ENCODE peak calls at places on chromosome 18, in four cellular contexts. One of them, this sample, is unnamed. For H3K4me1, the result is how much of the 10 kb centered on the place peaks cover.

GRCh38 chr18:13278231-13278630 is 59.7 kb downstream of the LDLRAD4 start:
- DNase-seq in H1: no peak
- DNase-seq in HepG2: no peak
- DNase-seq in GM12878: no peak
- DNase-seq in this sample: no peak

GRCh38 chr18:11963991-11964484 is 17.3 kb upstream of the IMPA2 start:
- DNase-seq in GM12878: no peak
- DNase-seq in H1: no peak
- DNase-seq in HepG2: no peak
- DNase-seq in this sample: no peak

GRCh38 chr18:37566479-37567060 is 972 bp upstream of the CELF4 start:
- DNase-seq in HepG2: no peak
- DNase-seq in GM12878: no peak
- DNase-seq in H1: no peak
- DNase-seq in this sample: no peak

GRCh38 chr18:7728297-7728696 is 161.2 kb downstream of the PTPRM start:
- DNase-seq in HepG2: no peak
- DNase-seq in H1: peak
- DNase-seq in GM12878: no peak
- DNase-seq in this sample: no peak

GRCh38 chr18:29979884-29980283 is 1062.7 kb downstream of the DSC3 start:
- DNase-seq in H1: no peak
- DNase-seq in GM12878: no peak
- DNase-seq in HepG2: no peak
- DNase-seq in this sample: no peak

GRCh38 chr18:46411862-46412690 is 244.9 kb downstream of the LOXHD1 start:
- DNase-seq in H1: no peak
- DNase-seq in GM12878: no peak
- DNase-seq in HepG2: no peak
- DNase-seq in this sample: no peak

GRCh38 chr18:49858309-49859005 is 45.1 kb upstream of the ACAA2 start:
- DNase-seq in GM12878: no peak
- DNase-seq in HepG2: peak
- DNase-seq in H1: peak
- DNase-seq in this sample: peak

GRCh38 chr18:2898131-2898640 is 51.4 kb downstream of the EMILIN2 start:
- DNase-seq in GM12878: no peak
- DNase-seq in HepG2: no peak
- DNase-seq in H1: no peak
- DNase-seq in this sample: no peak

GRCh38 chr18:1227025-1227424 is 322.4 kb downstream of the ADCYAP1 start:
- DNase-seq in H1: no peak
- DNase-seq in HepG2: no peak
- DNase-seq in GM12878: no peak
- DNase-seq in this sample: no peak

GRCh38 chr18:72910045-72910444 is 42.3 kb upstream of the NETO1 start:
- DNase-seq in H1: no peak
- DNase-seq in HepG2: no peak
- DNase-seq in GM12878: no peak
- DNase-seq in this sample: no peak

GRCh38 chr18:30632058-30632718 is 410.4 kb downstream of the DSC3 start:
- DNase-seq in H1: peak
- DNase-seq in HepG2: no peak
- DNase-seq in GM12878: no peak
- DNase-seq in this sample: peak

GRCh38 chr18:54260376-54261072 is 8.8 kb upstream of the POLI start:
- DNase-seq in GM12878: no peak
- DNase-seq in HepG2: peak
- DNase-seq in H1: no peak
- DNase-seq in this sample: no peak

GRCh38 chr18:31497711-31498449 is at the start of gene DSG2:
- DNase-seq in HepG2: peak
- DNase-seq in H1: peak
- DNase-seq in GM12878: no peak
- DNase-seq in this sample: no peak

GRCh38 chr18:72427721-72428120 is 116.4 kb downstream of the CBLN2 start:
- DNase-seq in HepG2: no peak
- DNase-seq in GM12878: no peak
- DNase-seq in H1: no peak
- DNase-seq in this sample: no peak

GRCh38 chr18:48040457-48041110 is 110.1 kb upstream of the SMAD2 start:
- DNase-seq in GM12878: no peak
- DNase-seq in HepG2: no peak
- DNase-seq in H1: no peak
- DNase-seq in this sample: no peak

GRCh38 chr18:48345596-48345995 is 63.6 kb downstream of the ZBTB7C start:
- DNase-seq in H1: no peak
- DNase-seq in HepG2: no peak
- DNase-seq in GM12878: no peak
- DNase-seq in this sample: no peak

GRCh38 chr18:60162390-60162789 is 210.2 kb downstream of the MC4R start:
- DNase-seq in HepG2: no peak
- DNase-seq in GM12878: no peak
- DNase-seq in H1: no peak
- DNase-seq in this sample: no peak

GRCh38 chr18:25896956-25897355 is 193.5 kb downstream of the SS18 start:
- DNase-seq in GM12878: no peak
- DNase-seq in H1: no peak
- DNase-seq in HepG2: no peak
- DNase-seq in this sample: no peak

GRCh38 chr18:3002766-3003165 is 10.2 kb downstream of the LPIN2 start:
- DNase-seq in HepG2: peak
- DNase-seq in H1: no peak
- DNase-seq in GM12878: no peak
- DNase-seq in this sample: no peak

GRCh38 chr18:48228301-48228715 is 180.9 kb downstream of the ZBTB7C start:
- DNase-seq in H1: no peak
- DNase-seq in GM12878: no peak
- DNase-seq in HepG2: no peak
- DNase-seq in this sample: no peak

GRCh38 chr18:3015203-3015590 is 2.3 kb upstream of the LPIN2 start:
- DNase-seq in GM12878: no peak
- DNase-seq in H1: no peak
- DNase-seq in HepG2: peak
- DNase-seq in this sample: no peak

GRCh38 chr18:13437034-13437433 is 218.5 kb downstream of the LDLRAD4 start:
- DNase-seq in H1: no peak
- DNase-seq in HepG2: no peak
- DNase-seq in GM12878: no peak
- DNase-seq in this sample: no peak

GRCh38 chr18:10490401-10491289 is 35.2 kb upstream of the NAPG start:
- DNase-seq in GM12878: peak
- DNase-seq in HepG2: peak
- DNase-seq in H1: no peak
- DNase-seq in this sample: no peak

GRCh38 chr18:26175481-26175880 is 41.8 kb downstream of the PSMA8 start:
- DNase-seq in HepG2: no peak
- DNase-seq in GM12878: no peak
- DNase-seq in H1: no peak
- DNase-seq in this sample: no peak

GRCh38 chr18:7233398-7233797 is 2.5 kb downstream of the LRRC30 start:
- DNase-seq in H1: no peak
- DNase-seq in HepG2: no peak
- DNase-seq in GM12878: no peak
- DNase-seq in this sample: no peak

GRCh38 chr18:26003391-26003790 is 87.0 kb downstream of the SS18 start:
- DNase-seq in HepG2: no peak
- DNase-seq in H1: no peak
- DNase-seq in GM12878: no peak
- DNase-seq in this sample: no peak

GRCh38 chr18:64330161-64330560 is 181.3 kb upstream of the LINC00305 start:
- DNase-seq in GM12878: no peak
- DNase-seq in H1: no peak
- DNase-seq in HepG2: no peak
- DNase-seq in this sample: peak

GRCh38 chr18:6069539-6069938 is 174.2 kb upstream of the TMEM200C start:
- DNase-seq in HepG2: no peak
- DNase-seq in H1: no peak
- DNase-seq in GM12878: no peak
- DNase-seq in this sample: no peak

GRCh38 chr18:63313409-63313917 is 6.1 kb downstream of the BCL2 start:
- DNase-seq in H1: no peak
- DNase-seq in GM12878: no peak
- DNase-seq in HepG2: no peak
- DNase-seq in this sample: no peak
- H3K4me1 ChIP-seq in H1: under half
- H3K4me1 ChIP-seq in GM12878: under half
- H3K4me1 ChIP-seq in HepG2: under half
- H3K4me1 ChIP-seq in this sample: under half

GRCh38 chr18:56721031-56721430 is 69.9 kb downstream of the WDR7 start:
- DNase-seq in H1: no peak
- DNase-seq in GM12878: no peak
- DNase-seq in HepG2: no peak
- DNase-seq in this sample: no peak

GRCh38 chr18:56721491-56721890 is 70.3 kb downstream of the WDR7 start:
- DNase-seq in H1: no peak
- DNase-seq in GM12878: no peak
- DNase-seq in HepG2: no peak
- DNase-seq in this sample: no peak

GRCh38 chr18:56712761-56713160 is 61.6 kb downstream of the WDR7 start:
- DNase-seq in GM12878: no peak
- DNase-seq in HepG2: no peak
- DNase-seq in H1: no peak
- DNase-seq in this sample: no peak

GRCh38 chr18:56715121-56715520 is 64.0 kb downstream of the WDR7 start:
- DNase-seq in GM12878: no peak
- DNase-seq in H1: no peak
- DNase-seq in HepG2: no peak
- DNase-seq in this sample: no peak

GRCh38 chr18:56716692-56717146 is 65.6 kb downstream of the WDR7 start:
- DNase-seq in GM12878: peak
- DNase-seq in H1: no peak
- DNase-seq in HepG2: no peak
- DNase-seq in this sample: no peak
- TF ChIP-seq SUZ12 in GM12878: no peak
- TF ChIP-seq SUZ12 in H1: no peak
- TF ChIP-seq SUZ12 in HepG2: no peak
- TF ChIP-seq SUZ12 in this sample: no peak

DNA sequence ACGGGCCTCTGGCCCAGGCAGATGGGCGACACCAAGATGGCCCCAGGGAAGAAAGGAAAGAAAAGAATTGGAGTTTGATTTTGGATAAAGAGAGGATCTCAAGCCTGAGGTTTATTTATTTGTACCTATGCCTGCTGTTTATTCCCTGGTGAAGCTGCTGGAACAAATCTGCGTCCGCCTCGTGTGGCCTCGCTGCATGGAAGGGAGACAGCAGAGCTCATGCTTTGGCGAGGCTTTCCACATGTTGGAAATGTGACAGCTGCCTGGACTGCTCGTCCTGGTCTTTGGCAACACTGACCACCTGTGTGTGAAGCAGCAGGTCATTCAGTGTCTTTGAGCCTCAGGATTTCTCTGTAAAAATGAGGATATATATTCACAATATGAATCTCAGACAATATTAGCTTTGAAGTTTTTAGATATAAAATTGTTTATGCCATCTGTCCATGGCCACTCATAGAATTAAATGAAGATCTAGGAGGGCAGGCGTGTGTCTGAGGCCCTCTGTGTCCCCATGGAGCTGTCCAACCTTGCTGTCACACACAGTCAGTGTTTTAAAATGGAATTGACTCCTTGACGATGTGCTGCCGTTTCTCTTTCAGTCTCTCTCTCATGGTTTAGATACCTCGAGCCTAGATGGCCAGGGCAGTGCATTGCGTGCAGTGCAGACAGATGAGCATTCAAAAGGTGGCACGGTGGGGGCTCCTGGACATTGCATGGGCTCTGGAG is 94.3 kb downstream of the SOCS6 start:
- DNase-seq in HepG2: no peak
- DNase-seq in H1: no peak
- DNase-seq in GM12878: no peak
- DNase-seq in this sample: no peak
- H3K9ac ChIP-seq in HepG2: peak
- H3K9ac ChIP-seq in H1: no peak
- H3K9ac ChIP-seq in GM12878: no peak
- H3K9ac ChIP-seq in this sample: no peak

GRCh38 chr18:62736077-62736476 is 20.7 kb downstream of the PHLPP1 start:
- DNase-seq in H1: no peak
- DNase-seq in HepG2: no peak
- DNase-seq in GM12878: no peak
- DNase-seq in this sample: no peak
- H3K4me1 ChIP-seq in H1: under half
- H3K4me1 ChIP-seq in HepG2: under half
- H3K4me1 ChIP-seq in GM12878: under half
- H3K4me1 ChIP-seq in this sample: under half

GRCh38 chr18:79493801-79494211 is 98.1 kb downstream of the NFATC1 start:
- DNase-seq in HepG2: no peak
- DNase-seq in H1: no peak
- DNase-seq in GM12878: no peak
- DNase-seq in this sample: no peak
- TF ChIP-seq SUZ12 in HepG2: no peak
- TF ChIP-seq SUZ12 in H1: no peak
- TF ChIP-seq SUZ12 in GM12878: no peak
- TF ChIP-seq SUZ12 in this sample: no peak

This sample was measured in NT2/D1.